ENCODE peak calls at places on chromosomes 16 and 17, in four cellular contexts. One of them, this sample, is unnamed.

GRCh38 chr17:8964801-8965393 is 610 bp downstream of the PIK3R5 start:
- DNase-seq in esophagus muscularis mucosa: no peak
- DNase-seq in colonic mucosa: peak; percentile 36
- DNase-seq in AG09319: no peak
- DNase-seq in this sample: no peak

GRCh38 chr16:80664798-80665197 is 124.0 kb downstream of the DYNLRB2 start:
- DNase-seq in esophagus muscularis mucosa: no peak
- DNase-seq in colonic mucosa: no peak
- DNase-seq in AG09319: no peak
- DNase-seq in this sample: no peak

GRCh38 chr16:89246383-89246902 is 28.9 kb downstream of the ZNF778 start:
- DNase-seq in esophagus muscularis mucosa: no peak
- DNase-seq in colonic mucosa: no peak
- DNase-seq in AG09319: no peak
- DNase-seq in this sample: no peak

GRCh38 chr17:61072648-61073047 is 327.0 kb upstream of the TBX2 start:
- DNase-seq in esophagus muscularis mucosa: no peak
- DNase-seq in colonic mucosa: no peak
- DNase-seq in AG09319: no peak
- DNase-seq in this sample: no peak

GRCh38 chr17:4780325-4781010 is 5.7 kb downstream of the VMO1 start:
- DNase-seq in esophagus muscularis mucosa: no peak
- DNase-seq in colonic mucosa: no peak
- DNase-seq in AG09319: no peak
- DNase-seq in this sample: no peak

GRCh38 chr17:1475321-1475854 is 17.1 kb downstream of the MYO1C start:
- DNase-seq in esophagus muscularis mucosa: no peak
- DNase-seq in colonic mucosa: no peak
- DNase-seq in AG09319: no peak
- DNase-seq in this sample: no peak

GRCh38 chr16:3214904-3215600 is 19.9 kb downstream of the ZNF200 start:
- DNase-seq in esophagus muscularis mucosa: no peak
- DNase-seq in colonic mucosa: no peak
- DNase-seq in AG09319: no peak
- DNase-seq in this sample: no peak

GRCh38 chr16:75471723-75472634 is 7.5 kb upstream of the TMEM170A start:
- DNase-seq in esophagus muscularis mucosa: no peak
- DNase-seq in colonic mucosa: peak; percentile 68
- DNase-seq in AG09319: peak; percentile 36
- DNase-seq in this sample: peak; percentile 42

GRCh38 chr16:16096161-16096857 is 127.0 kb downstream of the ABCC6 start:
- DNase-seq in esophagus muscularis mucosa: no peak
- DNase-seq in colonic mucosa: peak; percentile 34
- DNase-seq in AG09319: no peak
- DNase-seq in this sample: no peak

GRCh38 chr17:66701462-66701861 is 133.5 kb upstream of the CACNG5 start:
- DNase-seq in esophagus muscularis mucosa: no peak
- DNase-seq in colonic mucosa: no peak
- DNase-seq in AG09319: no peak
- DNase-seq in this sample: no peak

GRCh38 chr17:17683710-17684365 is 2.6 kb downstream of the RAI1 start:
- DNase-seq in esophagus muscularis mucosa: no peak
- DNase-seq in colonic mucosa: no peak
- DNase-seq in AG09319: no peak
- DNase-seq in this sample: no peak

GRCh38 chr17:57276621-57277020 is 20.3 kb downstream of the MSI2 start:
- DNase-seq in esophagus muscularis mucosa: no peak
- DNase-seq in colonic mucosa: no peak
- DNase-seq in AG09319: no peak
- DNase-seq in this sample: no peak

GRCh38 chr17:56478836-56479447 is 114.6 kb upstream of the NOG start:
- DNase-seq in esophagus muscularis mucosa: no peak
- DNase-seq in colonic mucosa: peak; percentile 20
- DNase-seq in AG09319: no peak
- DNase-seq in this sample: no peak

GRCh38 chr16:55508941-55509920 is at the start of gene LPCAT2:
- DNase-seq in esophagus muscularis mucosa: no peak
- DNase-seq in colonic mucosa: peak; percentile 94
- DNase-seq in AG09319: peak; percentile 59
- DNase-seq in this sample: peak; percentile 63

GRCh38 chr16:813204-813915 is 12.8 kb upstream of the GNG13 start:
- DNase-seq in esophagus muscularis mucosa: no peak
- DNase-seq in colonic mucosa: no peak
- DNase-seq in AG09319: no peak
- DNase-seq in this sample: no peak

GRCh38 chr17:37714897-37715296 is 30.0 kb downstream of the HNF1B start:
- DNase-seq in esophagus muscularis mucosa: no peak
- DNase-seq in colonic mucosa: no peak
- DNase-seq in AG09319: no peak
- DNase-seq in this sample: no peak

GRCh38 chr16:56576585-56577299 is 11.9 kb downstream of the MT4 start:
- DNase-seq in esophagus muscularis mucosa: no peak
- DNase-seq in colonic mucosa: peak; percentile 91
- DNase-seq in AG09319: peak; percentile 20
- DNase-seq in this sample: peak; percentile 24

GRCh38 chr16:50547340-50547865 is 793 bp upstream of the NKD1 start:
- DNase-seq in esophagus muscularis mucosa: no peak
- DNase-seq in colonic mucosa: peak; percentile 57
- DNase-seq in AG09319: no peak
- DNase-seq in this sample: no peak

GRCh38 chr17:41411072-41411840 is 13.1 kb downstream of the KRT37 start:
- DNase-seq in esophagus muscularis mucosa: no peak
- DNase-seq in colonic mucosa: no peak
- DNase-seq in AG09319: no peak
- DNase-seq in this sample: no peak

GRCh38 chr17:17439971-17440843 is 36.6 kb upstream of the MED9 start:
- DNase-seq in esophagus muscularis mucosa: no peak
- DNase-seq in colonic mucosa: peak; percentile 77
- DNase-seq in AG09319: no peak
- DNase-seq in this sample: no peak

GRCh38 chr17:68204736-68205135 is 43.1 kb upstream of the AMZ2 start:
- DNase-seq in esophagus muscularis mucosa: peak; percentile 89
- DNase-seq in colonic mucosa: no peak
- DNase-seq in AG09319: no peak
- DNase-seq in this sample: no peak

GRCh38 chr16:70253291-70254094 is 1.8 kb upstream of the EXOSC6 start:
- DNase-seq in esophagus muscularis mucosa: no peak
- DNase-seq in colonic mucosa: peak; percentile 46
- DNase-seq in AG09319: no peak
- DNase-seq in this sample: peak; percentile 22

GRCh38 chr16:69465083-69465721 is 40.8 kb downstream of the CYB5B start:
- DNase-seq in esophagus muscularis mucosa: no peak
- DNase-seq in colonic mucosa: peak; percentile 27
- DNase-seq in AG09319: no peak
- DNase-seq in this sample: no peak

GRCh38 chr16:65754799-65755691 is 611.4 kb upstream of the CDH5 start:
- DNase-seq in esophagus muscularis mucosa: no peak
- DNase-seq in colonic mucosa: peak; percentile 17
- DNase-seq in AG09319: peak; percentile 60
- DNase-seq in this sample: no peak

GRCh38 chr16:51146256-51146924 is 4.7 kb downstream of the SALL1 start:
- DNase-seq in esophagus muscularis mucosa: no peak
- DNase-seq in colonic mucosa: no peak
- DNase-seq in AG09319: no peak
- DNase-seq in this sample: no peak

GRCh38 chr17:68296217-68297140 is 5.2 kb downstream of the ARSG start:
- DNase-seq in esophagus muscularis mucosa: no peak
- DNase-seq in colonic mucosa: peak; percentile 33
- DNase-seq in AG09319: no peak
- DNase-seq in this sample: no peak

GRCh38 chr16:30622455-30623032 is 12.4 kb upstream of the ZNF689 start:
- DNase-seq in esophagus muscularis mucosa: no peak
- DNase-seq in colonic mucosa: no peak
- DNase-seq in AG09319: no peak
- DNase-seq in this sample: no peak

GRCh38 chr17:83098241-83099085 is 19.1 kb downstream of the METRNL start:
- DNase-seq in esophagus muscularis mucosa: no peak
- DNase-seq in colonic mucosa: no peak
- DNase-seq in AG09319: no peak
- DNase-seq in this sample: no peak

GRCh38 chr16:2022723-2023097 is 3.1 kb downstream of the NPW start:
- DNase-seq in esophagus muscularis mucosa: no peak
- DNase-seq in colonic mucosa: no peak
- DNase-seq in AG09319: no peak
- DNase-seq in this sample: no peak

GRCh38 chr16:3459401-3460090 is 16.1 kb downstream of the NAA60 start:
- DNase-seq in esophagus muscularis mucosa: no peak
- DNase-seq in colonic mucosa: no peak
- DNase-seq in AG09319: no peak
- DNase-seq in this sample: no peak

GRCh38 chr17:80678621-80679020 is 134.0 kb downstream of the RPTOR start:
- DNase-seq in esophagus muscularis mucosa: no peak
- DNase-seq in colonic mucosa: no peak
- DNase-seq in AG09319: no peak
- DNase-seq in this sample: no peak

GRCh38 chr17:74843352-74843627 is 16.4 kb downstream of the GRIN2C start:
- DNase-seq in esophagus muscularis mucosa: no peak
- DNase-seq in colonic mucosa: no peak
- DNase-seq in AG09319: no peak
- DNase-seq in this sample: no peak

GRCh38 chr16:31474173-31474714 is 2.3 kb downstream of the TGFB1I1 start:
- DNase-seq in esophagus muscularis mucosa: no peak
- DNase-seq in colonic mucosa: peak; percentile 24
- DNase-seq in AG09319: peak; percentile 49
- DNase-seq in this sample: no peak

GRCh38 chr17:8109669-8110455 is 8.5 kb downstream of the ALOXE3 start:
- DNase-seq in esophagus muscularis mucosa: no peak
- DNase-seq in colonic mucosa: peak; percentile 75
- DNase-seq in AG09319: no peak
- DNase-seq in this sample: no peak

GRCh38 chr17:7133424-7133823 is 18.8 kb upstream of the ASGR2 start:
- DNase-seq in esophagus muscularis mucosa: no peak
- DNase-seq in colonic mucosa: no peak
- DNase-seq in AG09319: no peak
- DNase-seq in this sample: no peak

GRCh38 chr16:35305476-35305875 is 1846.1 kb downstream of the TP53TG3F start:
- DNase-seq in esophagus muscularis mucosa: peak; percentile 70
- DNase-seq in colonic mucosa: no peak
- DNase-seq in AG09319: no peak
- DNase-seq in this sample: no peak

DNA sequence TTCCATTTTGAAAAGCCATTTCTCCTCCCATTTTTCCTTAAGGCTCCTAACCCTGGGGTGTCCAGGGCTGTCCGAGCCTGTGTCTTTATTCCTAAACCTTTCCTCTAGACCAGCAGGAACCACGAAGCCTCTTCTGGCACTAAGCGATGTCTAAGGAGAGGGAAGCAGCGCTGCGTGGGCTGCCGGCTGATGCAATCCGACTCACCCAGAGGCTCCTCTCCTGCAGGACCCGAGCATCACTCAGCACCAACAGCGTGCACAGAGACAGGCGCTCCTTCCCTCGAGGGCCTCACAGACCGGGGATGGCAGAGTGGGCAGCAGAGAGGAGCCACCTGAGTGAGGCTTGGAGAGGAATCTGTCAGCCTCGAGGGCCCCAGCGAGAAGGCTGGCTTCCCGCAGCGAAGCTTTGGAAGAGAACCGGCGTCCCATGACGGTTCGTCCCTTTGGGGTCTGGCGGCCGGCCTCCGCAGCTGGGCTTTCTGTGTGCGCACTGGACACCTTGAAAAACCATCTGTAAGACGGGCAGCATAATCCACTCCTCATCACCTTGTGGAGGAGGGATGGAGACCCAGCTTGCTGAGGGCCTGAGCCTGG is 174.3 kb downstream of the FOXL1 start:
- DNase-seq in esophagus muscularis mucosa: no peak
- DNase-seq in colonic mucosa: no peak
- DNase-seq in AG09319: no peak
- DNase-seq in this sample: no peak
- TF ChIP-seq CTCF in esophagus muscularis mucosa: no peak
- TF ChIP-seq CTCF in colonic mucosa: no peak
- TF ChIP-seq CTCF in AG09319: no peak
- TF ChIP-seq CTCF in this sample: no peak

DNA sequence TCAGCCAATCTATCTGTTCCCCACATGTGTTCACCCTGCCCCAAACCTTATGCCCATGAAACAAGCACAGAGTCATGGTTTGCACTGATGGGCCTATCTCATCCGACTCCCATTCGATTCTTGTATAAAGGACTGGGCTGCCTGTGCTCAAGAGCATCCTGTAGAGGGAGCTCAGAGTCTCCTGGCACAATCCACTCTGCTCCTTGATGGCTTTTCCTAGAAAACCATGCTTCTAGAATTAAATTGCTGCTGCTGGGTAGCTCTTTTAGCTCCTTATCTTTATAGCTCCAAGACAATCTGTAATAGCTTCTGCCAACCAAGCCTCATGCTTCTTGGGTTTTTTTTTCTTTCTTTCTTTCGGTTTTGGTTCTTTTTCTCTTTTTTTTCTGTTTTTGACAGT is 9.7 kb downstream of the ZNF19 start:
- DNase-seq in esophagus muscularis mucosa: no peak
- DNase-seq in colonic mucosa: no peak
- DNase-seq in AG09319: no peak
- DNase-seq in this sample: no peak
- TF ChIP-seq CTCF in esophagus muscularis mucosa: peak; percentile 10
- TF ChIP-seq CTCF in colonic mucosa: peak; percentile 33
- TF ChIP-seq CTCF in AG09319: no peak
- TF ChIP-seq CTCF in this sample: peak; percentile 58

GRCh38 chr16:67109407-67110135 is at the start of gene PHAF1:
- DNase-seq in esophagus muscularis mucosa: peak; percentile 97
- DNase-seq in colonic mucosa: peak; percentile 96
- DNase-seq in AG09319: peak; percentile 63
- DNase-seq in this sample: peak; percentile 60
- TF ChIP-seq CTCF in esophagus muscularis mucosa: no peak
- TF ChIP-seq CTCF in colonic mucosa: no peak
- TF ChIP-seq CTCF in AG09319: no peak
- TF ChIP-seq CTCF in this sample: no peak

DNA sequence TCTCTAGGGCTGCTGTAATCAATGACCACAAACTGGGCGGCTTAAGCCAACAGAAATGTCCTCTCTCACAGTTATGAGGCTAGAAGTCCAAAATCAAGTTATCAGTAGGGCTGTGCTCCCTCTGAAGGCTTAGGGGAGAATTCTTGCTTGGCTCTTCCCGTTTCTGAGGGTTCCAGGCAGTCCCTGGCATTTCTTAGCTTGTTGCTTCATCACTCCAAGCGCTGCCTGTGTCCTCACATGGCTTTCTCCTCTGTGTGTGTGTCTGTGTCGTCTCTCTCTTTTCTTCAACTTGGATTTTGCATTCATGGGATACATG is 13.7 kb upstream of the CDC42EP4 start:
- DNase-seq in esophagus muscularis mucosa: peak; percentile 90
- DNase-seq in colonic mucosa: no peak
- DNase-seq in AG09319: peak; percentile 85
- DNase-seq in this sample: no peak
- TF ChIP-seq CTCF in esophagus muscularis mucosa: peak; percentile 8
- TF ChIP-seq CTCF in colonic mucosa: no peak
- TF ChIP-seq CTCF in AG09319: peak; percentile 52
- TF ChIP-seq CTCF in this sample: no peak